ENCODE peak calls at places on chromosomes 11 and 22, in six cellular contexts. B is GM23248, X is PC-3, K is OCI-LY7, F is HCT116, Z is hepatocyte. S is an unnamed sample.
A peak's percentile ranks its signal among the peaks of the same experiment; 100 is the strongest.

GRCh38 chr11:57568330-57568766 is 876 bp upstream of the UBE2L6 start:
- DNase-seq in K (no peak), X (peak; percentile 87), B (no peak), Z (peak; percentile 91), F (peak; percentile 56), S (peak; percentile 85)

GRCh38 chr11:9313648-9314290 is 624 bp downstream of the TMEM41B start:
- DNase-seq in F (no peak), X (peak; percentile 18), Z (peak; percentile 45), B (peak; percentile 57), K (peak; percentile 52), S (no peak)

GRCh38 chr22:38213319-38214247 is 11.8 kb downstream of the MAFF start:
- DNase-seq in B (no peak), X (no peak), Z (no peak), F (no peak), K (peak; percentile 17), S (no peak)

GRCh38 chr11:44515085-44515484 is 50.4 kb upstream of the CD82 start:
- DNase-seq in K (no peak), Z (no peak), F (no peak), X (no peak), B (no peak), S (no peak)

GRCh38 chr11:45964911-45965389 is 42.5 kb downstream of the LARGE2 start:
- DNase-seq in B (peak; percentile 84), X (peak; percentile 76), F (peak; percentile 49), K (peak; percentile 71), Z (peak; percentile 87), S (peak; percentile 62)

GRCh38 chr11:65437436-65438227 is 15.0 kb downstream of the NEAT1 start:
- DNase-seq in B (peak; percentile 44), X (no peak), Z (peak; percentile 3), F (no peak), K (no peak), S (no peak)

GRCh38 chr11:14015711-14016110 is 53.2 kb downstream of the SPON1 start:
- DNase-seq in X (peak; percentile 83), K (no peak), F (peak; percentile 51), Z (peak; percentile 73), B (peak; percentile 70), S (peak; percentile 90)

GRCh38 chr11:75147191-75147874 is 3.6 kb upstream of the SLCO2B1 start:
- DNase-seq in Z (no peak), X (no peak), K (no peak), B (no peak), F (no peak), S (no peak)

GRCh38 chr11:33329705-33330329 is 72.6 kb downstream of the HIPK3 start:
- DNase-seq in B (peak; percentile 75), F (peak; percentile 48), X (peak; percentile 74), Z (peak; percentile 69), K (peak; percentile 72), S (peak; percentile 42)

GRCh38 chr11:35126879-35127576 is 11.9 kb upstream of the CD44 start:
- DNase-seq in Z (no peak), B (no peak), K (no peak), X (no peak), F (no peak), S (no peak)

GRCh38 chr11:61919113-61919840 is 1.9 kb upstream of the RAB3IL1 start:
- DNase-seq in F (no peak), K (peak; percentile 19), B (no peak), X (no peak), Z (no peak), S (no peak)

GRCh38 chr22:24948356-24949202 is 2.1 kb upstream of the LHFPL7 start:
- DNase-seq in X (no peak), K (no peak), B (peak; percentile 17), Z (no peak), F (no peak), S (no peak)

GRCh38 chr11:67419330-67420049 is 4.0 kb downstream of the CARNS1 start:
- DNase-seq in B (no peak), K (no peak), Z (no peak), X (no peak), F (no peak), S (no peak)

GRCh38 chr11:2257023-2257700 is 13.2 kb downstream of the ASCL2 start:
- DNase-seq in F (no peak), X (peak; percentile 88), Z (peak; percentile 19), K (no peak), B (no peak), S (peak; percentile 78)

GRCh38 chr22:33932997-33933396 is 12.7 kb upstream of the LARGE1 start:
- DNase-seq in B (peak; percentile 27), F (no peak), K (no peak), Z (no peak), X (peak; percentile 2), S (peak; percentile 50)

GRCh38 chr22:41964106-41964494 is 5.1 kb upstream of the SEPTIN3 start:
- DNase-seq in B (no peak), F (no peak), Z (no peak), X (no peak), K (no peak), S (no peak)

GRCh38 chr22:40101417-40102101 is 76.2 kb upstream of the TNRC6B start:
- DNase-seq in B (no peak), K (no peak), X (no peak), F (no peak), Z (no peak), S (no peak)

GRCh38 chr22:39471421-39472141 is 14.8 kb downstream of the MGAT3 start:
- DNase-seq in F (no peak), Z (peak; percentile 72), K (no peak), B (peak; percentile 48), X (no peak), S (peak; percentile 58)

GRCh38 chr11:103546236-103546635 is 437.0 kb downstream of the DYNC2H1 start:
- DNase-seq in X (peak; percentile 88), B (peak; percentile 29), F (no peak), Z (no peak), K (no peak), S (no peak)

GRCh38 chr11:108345767-108346166 is 121.6 kb downstream of the C11orf65 start:
- DNase-seq in Z (no peak), F (no peak), X (no peak), K (no peak), B (no peak), S (no peak)

GRCh38 chr11:30107899-30108298 is 91.1 kb upstream of the KCNA4 start:
- DNase-seq in K (no peak), B (peak; percentile 85), F (no peak), Z (peak; percentile 44), X (peak; percentile 39), S (peak; percentile 41)

GRCh38 chr11:706439-706956 is 467 bp downstream of the EPS8L2 start:
- DNase-seq in K (no peak), Z (peak; percentile 67), B (peak; percentile 87), F (no peak), X (peak; percentile 65), S (peak; percentile 40)

GRCh38 chr22:33515733-33516297 is 404.5 kb downstream of the LARGE1 start:
- DNase-seq in X (no peak), F (no peak), B (no peak), Z (peak; percentile 27), K (no peak), S (no peak)

GRCh38 chr22:27514612-27515011 is 286.9 kb downstream of the MN1 start:
- DNase-seq in Z (no peak), K (no peak), F (no peak), X (no peak), B (no peak), S (no peak)

DNA sequence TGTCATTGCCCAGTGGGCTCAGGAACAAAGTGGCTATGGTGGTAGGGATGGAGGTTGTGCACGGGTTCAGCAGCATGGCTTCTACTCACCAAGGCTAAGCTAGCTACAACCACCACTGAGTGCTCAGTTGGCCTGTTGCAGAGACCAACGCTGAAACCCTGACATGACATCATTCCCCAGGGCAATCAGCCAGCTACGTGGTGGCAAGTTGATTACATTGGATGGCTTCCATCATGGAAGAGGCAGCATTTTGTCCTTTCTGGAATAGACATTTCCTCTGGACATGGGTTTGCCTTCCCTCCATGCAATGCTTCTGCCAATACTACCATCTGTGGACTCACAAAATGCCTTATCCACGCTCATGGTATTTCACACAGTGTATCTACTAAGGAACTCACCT is 634.3 kb downstream of the OPCML start:
- DNase-seq in K (no peak), X (no peak), Z (no peak), F (no peak), B (no peak), S (no peak)
- H3K9me2 ChIP-seq in K (no peaks in the 10 kb centered on the region), X (no peaks in the 10 kb centered on the region), Z (no peaks in the 10 kb centered on the region), F (no peaks in the 10 kb centered on the region), B (no peaks in the 10 kb centered on the region), S (no peaks in the 10 kb centered on the region)

GRCh38 chr22:47630741-47631534 is 868.5 kb downstream of the TBC1D22A start:
- DNase-seq in K (no peak), B (no peak), F (no peak), Z (no peak), X (no peak), S (no peak)

GRCh38 chr22:47631571-47632102 is 869.2 kb downstream of the TBC1D22A start:
- DNase-seq in K (no peak), X (peak; percentile 91), Z (no peak), B (no peak), F (peak; percentile 65), S (peak; percentile 91)

GRCh38 chr22:47633111-47633510 is 870.7 kb downstream of the TBC1D22A start:
- DNase-seq in B (no peak), F (no peak), X (no peak), Z (no peak), K (no peak), S (no peak)

GRCh38 chr22:47634342-47634741 is 871.9 kb downstream of the TBC1D22A start:
- DNase-seq in Z (no peak), F (no peak), K (peak; percentile 13), X (no peak), B (no peak), S (no peak)

GRCh38 chr22:47632646-47633045 is 870.2 kb downstream of the TBC1D22A start:
- DNase-seq in F (no peak), K (no peak), Z (no peak), B (no peak), X (peak; percentile 6), S (no peak)
- H3K9me3 ChIP-seq in F (peaks cover 8% of the 10 kb centered on the region), K (peaks cover 1% of the 10 kb centered on the region), Z (no peaks in the 10 kb centered on the region), B (no peaks in the 10 kb centered on the region), X (no peaks in the 10 kb centered on the region), S (no peaks in the 10 kb centered on the region)

DNA sequence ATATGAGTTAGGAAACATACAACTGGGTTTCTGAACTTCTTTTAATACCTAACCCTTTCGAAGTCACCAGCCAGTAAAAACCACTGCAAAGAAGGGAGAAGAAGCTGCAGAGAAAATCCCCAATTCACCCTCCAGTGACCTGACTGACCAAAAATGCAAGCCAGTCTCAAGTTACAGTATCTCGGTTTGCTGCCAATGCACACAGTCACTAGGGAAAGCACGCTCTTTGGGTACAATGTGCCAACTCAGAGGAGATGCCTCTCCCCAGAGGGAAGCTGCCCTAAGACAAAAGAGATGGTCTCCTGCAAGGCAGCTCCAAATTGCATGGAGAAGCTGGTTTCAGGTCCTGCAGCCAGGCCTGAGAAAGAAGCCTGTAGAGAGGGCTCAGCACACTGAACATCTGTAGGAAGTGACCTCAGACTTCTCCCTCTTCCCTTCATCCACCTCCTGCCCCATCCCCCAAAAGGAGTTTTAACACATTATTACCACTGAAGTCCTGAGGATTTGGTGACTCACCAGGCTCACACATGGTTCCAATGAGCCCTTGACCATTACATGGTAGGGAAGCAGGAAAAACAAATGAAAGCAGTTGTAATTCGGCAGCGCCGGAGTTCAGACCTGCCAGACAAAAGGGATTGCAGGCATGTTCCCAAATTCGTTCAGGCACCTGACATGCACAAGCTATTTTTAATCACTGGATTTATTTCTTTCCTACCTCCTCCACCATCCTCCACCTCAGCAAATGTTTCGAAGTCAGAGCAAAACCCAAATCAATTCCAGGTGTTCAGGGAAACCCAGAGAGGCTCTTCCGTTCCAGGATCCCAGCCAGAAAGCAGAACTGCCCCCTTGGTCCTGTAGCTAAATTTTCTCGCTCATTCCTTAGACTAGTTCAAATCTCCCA is 90.1 kb downstream of the ETS1 start:
- DNase-seq in X (peak; percentile 97), B (peak; percentile 97), Z (peak; percentile 73), F (peak; percentile 83), K (no peak), S (peak; percentile 97)
- H3K4me1 ChIP-seq in X (peaks cover 97% of the 10 kb centered on the region), B (peaks cover 99% of the 10 kb centered on the region), Z (peaks cover 35% of the 10 kb centered on the region), F (peaks cover 49% of the 10 kb centered on the region), K (peaks cover 100% of the 10 kb centered on the region), S (peaks cover 79% of the 10 kb centered on the region)

GRCh38 chr11:93521086-93521485 is 22.1 kb downstream of the SMCO4 start:
- DNase-seq in F (no peak), X (peak; percentile 29), B (no peak), Z (no peak), K (peak; percentile 49), S (no peak)
- H3K9me2 ChIP-seq in F (no peaks in the 10 kb centered on the region), X (no peaks in the 10 kb centered on the region), B (no peaks in the 10 kb centered on the region), Z (no peaks in the 10 kb centered on the region), K (no peaks in the 10 kb centered on the region), S (no peaks in the 10 kb centered on the region)

S was measured in PC-9.